ENCODE peak calls at places on chromosomes 16 and 17, in four cellular contexts. A is AG04450; K is sigmoid colon; E is CD4-positive, alpha-beta T cell. Z is an unnamed sample.

GRCh38 chr17:17849863-17850373 is 13.1 kb upstream of the SREBF1 start:
- DNase-seq in A (no peak), K (no peak), E (peak), Z (no peak)

GRCh38 chr17:34675143-34675542 is 95.8 kb downstream of the TMEM132E start:
- DNase-seq in A (no peak), K (no peak), E (no peak), Z (no peak)

GRCh38 chr16:87132361-87133014 is 184.7 kb downstream of the C16orf95 start:
- DNase-seq in A (peak), K (peak), E (no peak), Z (no peak)

GRCh38 chr17:83179378-83179777 is 100.0 kb downstream of the METRNL start:
- DNase-seq in A (no peak), K (peak), E (no peak), Z (peak)

GRCh38 chr16:81578636-81579413 is 134.2 kb downstream of the CMIP start:
- DNase-seq in A (no peak), K (no peak), E (no peak), Z (peak)

GRCh38 chr16:68422396-68422964 is 25.8 kb downstream of the SMPD3 start:
- DNase-seq in A (no peak), K (no peak), E (no peak), Z (peak)

GRCh38 chr16:9094008-9094846 is 2.8 kb downstream of the HAPSTR1 start:
- DNase-seq in A (no peak), K (no peak), E (no peak), Z (no peak)

GRCh38 chr17:78623541-78623940 is 46.3 kb upstream of the DNAH17 start:
- DNase-seq in A (no peak), K (no peak), E (no peak), Z (no peak)

GRCh38 chr17:45332989-45333701 is 16.3 kb upstream of the MAP3K14 start:
- DNase-seq in A (no peak), K (peak), E (no peak), Z (no peak)

GRCh38 chr17:15490634-15491261 is 23.3 kb upstream of the CDRT4 start:
- DNase-seq in A (no peak), K (peak), E (no peak), Z (no peak)

GRCh38 chr16:72467157-72467759 is 295.3 kb upstream of the PMFBP1 start:
- DNase-seq in A (peak), K (no peak), E (no peak), Z (no peak)

GRCh38 chr17:82287849-82288601 is 14.5 kb upstream of the CSNK1D start:
- DNase-seq in A (peak), K (peak), E (no peak), Z (no peak)

GRCh38 chr16:81327483-81328196 is 12.9 kb downstream of the GAN start:
- DNase-seq in A (no peak), K (no peak), E (no peak), Z (no peak)

DNA sequence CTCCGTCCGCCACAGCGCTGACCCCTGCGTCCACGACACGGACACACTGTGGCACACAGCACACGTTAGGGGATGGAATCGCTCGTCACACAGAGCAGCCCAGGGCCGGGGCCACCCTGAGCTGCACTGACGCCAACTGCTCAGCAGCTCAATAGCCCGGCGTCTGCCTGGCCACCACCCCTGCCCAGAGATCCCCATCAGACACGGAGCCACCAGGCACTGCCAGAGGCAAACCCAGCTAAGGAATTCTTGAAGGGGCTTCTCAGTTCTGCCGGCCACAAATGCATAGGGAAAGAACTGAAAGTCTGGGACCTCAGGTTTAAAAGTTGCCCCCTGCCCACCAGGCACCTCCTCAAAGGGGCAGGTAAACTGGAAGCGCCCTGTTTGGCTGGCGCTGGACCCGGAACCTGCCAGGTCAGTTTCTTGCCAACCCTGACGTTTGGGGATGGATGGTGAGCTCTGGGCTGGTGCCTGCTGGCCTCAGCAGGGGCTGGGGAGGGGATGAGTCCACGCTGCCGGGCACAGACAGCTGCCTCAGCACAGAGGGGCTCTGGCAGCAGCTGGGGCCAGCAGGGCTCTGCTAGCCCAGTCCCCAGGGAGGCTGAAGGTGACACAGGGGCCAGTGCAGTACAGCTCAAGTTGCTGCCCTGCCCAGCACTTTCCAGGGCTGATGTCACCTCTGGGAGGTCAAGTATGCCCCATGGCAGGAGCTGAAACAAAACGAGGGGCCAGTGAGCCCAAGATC is 33.2 kb downstream of the TIMM22 start:
- DNase-seq in A (no peak), K (no peak), E (no peak), Z (no peak)
- TF ChIP-seq CTCF in A (no peak), K (no peak), E (no peak), Z (no peak)

GRCh38 chr17:68431661-68432071 is 25.6 kb downstream of the WIPI1 start:
- DNase-seq in A (no peak), K (no peak), E (peak), Z (no peak)
- TF ChIP-seq CTCF in A (peak), K (no peak), E (peak), Z (peak)

GRCh38 chr17:32349503-32349853 is 479 bp upstream of the ZNF207 start:
- DNase-seq in A (no peak), K (no peak), E (peak), Z (no peak)
- TF ChIP-seq CTCF in A (no peak), K (no peak), E (no peak), Z (no peak)

GRCh38 chr16:71461686-71462648 is at the start of gene ZNF23:
- DNase-seq in A (peak), K (peak), E (peak), Z (no peak)
- TF ChIP-seq CTCF in A (peak), K (no peak), E (peak), Z (peak)

GRCh38 chr17:8253801-8254200 is 4.7 kb downstream of the PFAS start:
- DNase-seq in A (no peak), K (no peak), E (no peak), Z (no peak)
- TF ChIP-seq CTCF in A (peak), K (no peak), E (no peak), Z (peak)